ENCODE peak calls at places on chromosomes 13 and 19, in nine cellular contexts. L is OCI-LY7, K is kidney tubule cell, C is heart right ventricle, W is WTC11, X is occipital lobe, N is pulmonary artery endothelial cell, Z is mesenteric fat pad, M is osteocyte. Q is an unnamed sample.

GRCh38 chr13:51919531-51919930 is 57.8 kb downstream of the CCDC70 start:
- DNase-seq in L (no peak), M (no peak), K (no peak), W (no peak), Z (no peak), N (no peak), X (no peak), C (no peak), Q (no peak)

GRCh38 chr19:49758292-49758691 is 4.8 kb downstream of the TSKS start:
- DNase-seq in K (peak), X (no peak), N (no peak), Z (no peak), L (no peak), W (no peak), C (no peak), M (no peak), Q (no peak)

GRCh38 chr19:30696514-30696913 is 324.3 kb downstream of the ZNF536 start:
- DNase-seq in Z (peak), X (no peak), N (no peak), W (peak), C (no peak), M (no peak), K (peak), L (peak), Q (no peak)

GRCh38 chr13:109436841-109437240 is 349.5 kb downstream of the IRS2 start:
- DNase-seq in X (no peak), C (no peak), N (no peak), L (no peak), W (no peak), K (no peak), Z (no peak), M (no peak), Q (no peak)

GRCh38 chr13:85597790-85598500 is 201.3 kb downstream of the SLITRK6 start:
- DNase-seq in X (no peak), C (no peak), M (no peak), L (no peak), K (no peak), N (no peak), W (no peak), Z (no peak), Q (no peak)

GRCh38 chr13:40315416-40316064 is 350.9 kb downstream of the FOXO1 start:
- DNase-seq in Z (no peak), K (peak), W (no peak), L (peak), C (peak), X (no peak), M (no peak), N (peak), Q (no peak)

GRCh38 chr13:108494991-108495661 is 134.3 kb upstream of the MYO16 start:
- DNase-seq in N (no peak), Z (no peak), K (peak), W (peak), C (no peak), L (no peak), M (no peak), X (no peak), Q (no peak)

GRCh38 chr13:32205426-32206096 is 109.6 kb downstream of the ZAR1L start:
- DNase-seq in C (no peak), X (no peak), N (no peak), L (no peak), M (no peak), W (no peak), K (no peak), Z (no peak), Q (no peak)

GRCh38 chr13:32940601-32941000 is 75.6 kb upstream of the KL start:
- DNase-seq in X (no peak), M (peak), L (no peak), W (no peak), Z (no peak), C (peak), K (peak), N (no peak), Q (no peak)

GRCh38 chr19:17448190-17448967 is at the start of gene TMEM221:
- DNase-seq in N (no peak), M (no peak), K (no peak), Z (no peak), L (peak), W (peak), C (peak), X (no peak), Q (no peak)

GRCh38 chr13:37074703-37075102 is 15.2 kb upstream of the SUPT20H start:
- DNase-seq in W (no peak), C (no peak), K (peak), Z (no peak), N (no peak), M (no peak), L (peak), X (no peak), Q (peak)

GRCh38 chr13:108342369-108343289 is 73.1 kb downstream of the TNFSF13B start:
- DNase-seq in Z (no peak), L (no peak), W (no peak), N (no peak), K (peak), M (no peak), X (no peak), C (no peak), Q (peak)